ENCODE peak calls at places on chromosome 3, in eight cellular contexts. One of them, this sample, is unnamed. For H3K4me1, the result is how much of the 10 kb centered on the place peaks cover.

GRCh38 chr3:193620650-193621049 is 27.6 kb downstream of the OPA1 start:
- DNase-seq in CD8-positive, alpha-beta T cell: no peak
- DNase-seq in tibial artery: no peak
- DNase-seq in fibroblast of lung: peak
- DNase-seq in gastrocnemius medialis: no peak
- DNase-seq in neuronal stem cell: no peak
- DNase-seq in mucosa of descending colon: no peak
- DNase-seq in aorta: no peak
- DNase-seq in this sample: peak

GRCh38 chr3:80060664-80061063 is 292.9 kb upstream of the ROBO1 start:
- DNase-seq in CD8-positive, alpha-beta T cell: no peak
- DNase-seq in tibial artery: no peak
- DNase-seq in fibroblast of lung: peak
- DNase-seq in gastrocnemius medialis: no peak
- DNase-seq in neuronal stem cell: no peak
- DNase-seq in mucosa of descending colon: no peak
- DNase-seq in aorta: no peak
- DNase-seq in this sample: peak

GRCh38 chr3:61936344-61936937 is 375.1 kb downstream of the PTPRG start:
- DNase-seq in CD8-positive, alpha-beta T cell: no peak
- DNase-seq in tibial artery: no peak
- DNase-seq in fibroblast of lung: no peak
- DNase-seq in gastrocnemius medialis: no peak
- DNase-seq in neuronal stem cell: no peak
- DNase-seq in mucosa of descending colon: no peak
- DNase-seq in aorta: no peak
- DNase-seq in this sample: peak

GRCh38 chr3:172868565-172869172 is 118.1 kb downstream of the ECT2 start:
- DNase-seq in CD8-positive, alpha-beta T cell: no peak
- DNase-seq in tibial artery: no peak
- DNase-seq in fibroblast of lung: no peak
- DNase-seq in gastrocnemius medialis: no peak
- DNase-seq in neuronal stem cell: no peak
- DNase-seq in mucosa of descending colon: no peak
- DNase-seq in aorta: no peak
- DNase-seq in this sample: no peak

GRCh38 chr3:56919137-56919796 is 117.5 kb upstream of the ARHGEF3 start:
- DNase-seq in CD8-positive, alpha-beta T cell: no peak
- DNase-seq in tibial artery: no peak
- DNase-seq in fibroblast of lung: no peak
- DNase-seq in gastrocnemius medialis: no peak
- DNase-seq in neuronal stem cell: no peak
- DNase-seq in mucosa of descending colon: no peak
- DNase-seq in aorta: no peak
- DNase-seq in this sample: no peak

GRCh38 chr3:174125267-174125844 is 727.8 kb downstream of the NLGN1 start:
- DNase-seq in CD8-positive, alpha-beta T cell: no peak
- DNase-seq in tibial artery: no peak
- DNase-seq in fibroblast of lung: peak
- DNase-seq in gastrocnemius medialis: no peak
- DNase-seq in neuronal stem cell: no peak
- DNase-seq in mucosa of descending colon: no peak
- DNase-seq in aorta: no peak
- DNase-seq in this sample: peak

GRCh38 chr3:30464381-30464780 is 142.0 kb upstream of the TGFBR2 start:
- DNase-seq in CD8-positive, alpha-beta T cell: no peak
- DNase-seq in tibial artery: no peak
- DNase-seq in fibroblast of lung: no peak
- DNase-seq in gastrocnemius medialis: no peak
- DNase-seq in neuronal stem cell: no peak
- DNase-seq in mucosa of descending colon: no peak
- DNase-seq in aorta: no peak
- DNase-seq in this sample: no peak

GRCh38 chr3:133535971-133536634 is 37.4 kb upstream of the CDV3 start:
- DNase-seq in CD8-positive, alpha-beta T cell: no peak
- DNase-seq in tibial artery: peak
- DNase-seq in fibroblast of lung: peak
- DNase-seq in gastrocnemius medialis: peak
- DNase-seq in neuronal stem cell: no peak
- DNase-seq in mucosa of descending colon: no peak
- DNase-seq in aorta: no peak
- DNase-seq in this sample: peak

GRCh38 chr3:46544771-46545503 is 21.2 kb downstream of the LRRC2 start:
- DNase-seq in CD8-positive, alpha-beta T cell: no peak
- DNase-seq in tibial artery: no peak
- DNase-seq in fibroblast of lung: no peak
- DNase-seq in gastrocnemius medialis: no peak
- DNase-seq in neuronal stem cell: no peak
- DNase-seq in mucosa of descending colon: no peak
- DNase-seq in aorta: no peak
- DNase-seq in this sample: no peak

GRCh38 chr3:156350786-156351185 is 204.1 kb downstream of the SSR3 start:
- DNase-seq in CD8-positive, alpha-beta T cell: no peak
- DNase-seq in tibial artery: no peak
- DNase-seq in fibroblast of lung: no peak
- DNase-seq in gastrocnemius medialis: no peak
- DNase-seq in neuronal stem cell: no peak
- DNase-seq in mucosa of descending colon: no peak
- DNase-seq in aorta: no peak
- DNase-seq in this sample: no peak

GRCh38 chr3:175211481-175211880 is 352.3 kb downstream of the NAALADL2 start:
- DNase-seq in CD8-positive, alpha-beta T cell: no peak
- DNase-seq in tibial artery: no peak
- DNase-seq in fibroblast of lung: no peak
- DNase-seq in gastrocnemius medialis: no peak
- DNase-seq in neuronal stem cell: no peak
- DNase-seq in mucosa of descending colon: no peak
- DNase-seq in aorta: no peak
- DNase-seq in this sample: no peak

GRCh38 chr3:52446631-52447511 is 2.0 kb upstream of the SEMA3G start:
- DNase-seq in CD8-positive, alpha-beta T cell: peak
- DNase-seq in tibial artery: no peak
- DNase-seq in fibroblast of lung: peak
- DNase-seq in gastrocnemius medialis: peak
- DNase-seq in neuronal stem cell: peak
- DNase-seq in mucosa of descending colon: no peak
- DNase-seq in aorta: peak
- DNase-seq in this sample: peak

GRCh38 chr3:70614111-70614510 is 301.7 kb upstream of the MDFIC2 start:
- DNase-seq in CD8-positive, alpha-beta T cell: no peak
- DNase-seq in tibial artery: no peak
- DNase-seq in fibroblast of lung: no peak
- DNase-seq in gastrocnemius medialis: no peak
- DNase-seq in neuronal stem cell: no peak
- DNase-seq in mucosa of descending colon: no peak
- DNase-seq in aorta: no peak
- DNase-seq in this sample: no peak

GRCh38 chr3:182052360-182052759 is 340.6 kb downstream of the SOX2 start:
- DNase-seq in CD8-positive, alpha-beta T cell: no peak
- DNase-seq in tibial artery: no peak
- DNase-seq in fibroblast of lung: no peak
- DNase-seq in gastrocnemius medialis: no peak
- DNase-seq in neuronal stem cell: no peak
- DNase-seq in mucosa of descending colon: no peak
- DNase-seq in aorta: no peak
- DNase-seq in this sample: no peak
- H3K4me1 ChIP-seq in CD8-positive, alpha-beta T cell: under half
- H3K4me1 ChIP-seq in tibial artery: under half
- H3K4me1 ChIP-seq in fibroblast of lung: under half
- H3K4me1 ChIP-seq in gastrocnemius medialis: under half
- H3K4me1 ChIP-seq in neuronal stem cell: under half
- H3K4me1 ChIP-seq in mucosa of descending colon: under half
- H3K4me1 ChIP-seq in aorta: under half
- H3K4me1 ChIP-seq in this sample: under half

DNA sequence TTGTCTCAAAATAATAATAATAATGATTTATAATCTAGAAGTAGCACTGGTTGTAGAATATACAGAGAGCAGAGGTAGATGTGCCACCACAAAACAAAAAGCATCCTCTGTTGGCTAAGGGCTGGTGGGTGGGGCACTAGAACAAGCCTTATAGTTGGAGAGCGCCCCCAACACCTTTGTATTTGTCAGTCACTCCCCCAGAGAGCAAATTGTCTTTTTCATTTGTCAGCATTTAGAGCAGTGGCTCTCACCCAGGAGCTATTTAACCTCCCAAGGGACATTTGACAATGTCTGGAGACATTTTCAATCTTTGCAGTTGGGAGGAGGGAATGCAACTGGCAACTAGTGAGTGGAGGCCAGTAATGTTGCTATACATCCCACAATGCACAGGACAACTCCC is 6.3 kb downstream of the KAT2B start:
- DNase-seq in CD8-positive, alpha-beta T cell: no peak
- DNase-seq in tibial artery: no peak
- DNase-seq in fibroblast of lung: no peak
- DNase-seq in gastrocnemius medialis: no peak
- DNase-seq in neuronal stem cell: no peak
- DNase-seq in mucosa of descending colon: no peak
- DNase-seq in aorta: no peak
- DNase-seq in this sample: no peak
- H3K4me1 ChIP-seq in CD8-positive, alpha-beta T cell: half or more
- H3K4me1 ChIP-seq in tibial artery: under half
- H3K4me1 ChIP-seq in fibroblast of lung: under half
- H3K4me1 ChIP-seq in gastrocnemius medialis: under half
- H3K4me1 ChIP-seq in neuronal stem cell: under half
- H3K4me1 ChIP-seq in mucosa of descending colon: under half
- H3K4me1 ChIP-seq in aorta: under half
- H3K4me1 ChIP-seq in this sample: under half

GRCh38 chr3:177359601-177360357 is 162.5 kb upstream of the TBL1XR1 start:
- DNase-seq in CD8-positive, alpha-beta T cell: peak
- DNase-seq in tibial artery: peak
- DNase-seq in fibroblast of lung: peak
- DNase-seq in gastrocnemius medialis: peak
- DNase-seq in neuronal stem cell: peak
- DNase-seq in mucosa of descending colon: peak
- DNase-seq in aorta: peak
- DNase-seq in this sample: peak
- H3K4me1 ChIP-seq in CD8-positive, alpha-beta T cell: under half
- H3K4me1 ChIP-seq in tibial artery: under half
- H3K4me1 ChIP-seq in fibroblast of lung: under half
- H3K4me1 ChIP-seq in gastrocnemius medialis: half or more
- H3K4me1 ChIP-seq in neuronal stem cell: under half
- H3K4me1 ChIP-seq in mucosa of descending colon: half or more
- H3K4me1 ChIP-seq in aorta: under half
- H3K4me1 ChIP-seq in this sample: under half

GRCh38 chr3:50242778-50243551 is 7.0 kb downstream of the GNAI2 start:
- DNase-seq in CD8-positive, alpha-beta T cell: no peak
- DNase-seq in tibial artery: peak
- DNase-seq in fibroblast of lung: peak
- DNase-seq in gastrocnemius medialis: peak
- DNase-seq in neuronal stem cell: no peak
- DNase-seq in mucosa of descending colon: peak
- DNase-seq in aorta: peak
- DNase-seq in this sample: no peak
- H3K4me1 ChIP-seq in CD8-positive, alpha-beta T cell: half or more
- H3K4me1 ChIP-seq in tibial artery: half or more
- H3K4me1 ChIP-seq in fibroblast of lung: half or more
- H3K4me1 ChIP-seq in gastrocnemius medialis: half or more
- H3K4me1 ChIP-seq in neuronal stem cell: half or more
- H3K4me1 ChIP-seq in mucosa of descending colon: half or more
- H3K4me1 ChIP-seq in aorta: under half
- H3K4me1 ChIP-seq in this sample: under half

GRCh38 chr3:187992609-187993008 is 161.3 kb upstream of the LPP start:
- DNase-seq in CD8-positive, alpha-beta T cell: no peak
- DNase-seq in tibial artery: no peak
- DNase-seq in fibroblast of lung: no peak
- DNase-seq in gastrocnemius medialis: no peak
- DNase-seq in neuronal stem cell: no peak
- DNase-seq in mucosa of descending colon: no peak
- DNase-seq in aorta: no peak
- DNase-seq in this sample: no peak
- H3K4me1 ChIP-seq in CD8-positive, alpha-beta T cell: under half
- H3K4me1 ChIP-seq in tibial artery: under half
- H3K4me1 ChIP-seq in fibroblast of lung: under half
- H3K4me1 ChIP-seq in gastrocnemius medialis: under half
- H3K4me1 ChIP-seq in neuronal stem cell: under half
- H3K4me1 ChIP-seq in mucosa of descending colon: under half
- H3K4me1 ChIP-seq in aorta: under half
- H3K4me1 ChIP-seq in this sample: under half

GRCh38 chr3:99648496-99648895 is 10.1 kb downstream of the COL8A1 start:
- DNase-seq in CD8-positive, alpha-beta T cell: no peak
- DNase-seq in tibial artery: no peak
- DNase-seq in fibroblast of lung: no peak
- DNase-seq in gastrocnemius medialis: no peak
- DNase-seq in neuronal stem cell: no peak
- DNase-seq in mucosa of descending colon: no peak
- DNase-seq in aorta: no peak
- DNase-seq in this sample: no peak
- H3K4me1 ChIP-seq in CD8-positive, alpha-beta T cell: under half
- H3K4me1 ChIP-seq in tibial artery: half or more
- H3K4me1 ChIP-seq in fibroblast of lung: under half
- H3K4me1 ChIP-seq in gastrocnemius medialis: under half
- H3K4me1 ChIP-seq in neuronal stem cell: under half
- H3K4me1 ChIP-seq in mucosa of descending colon: under half
- H3K4me1 ChIP-seq in aorta: under half
- H3K4me1 ChIP-seq in this sample: under half

DNA sequence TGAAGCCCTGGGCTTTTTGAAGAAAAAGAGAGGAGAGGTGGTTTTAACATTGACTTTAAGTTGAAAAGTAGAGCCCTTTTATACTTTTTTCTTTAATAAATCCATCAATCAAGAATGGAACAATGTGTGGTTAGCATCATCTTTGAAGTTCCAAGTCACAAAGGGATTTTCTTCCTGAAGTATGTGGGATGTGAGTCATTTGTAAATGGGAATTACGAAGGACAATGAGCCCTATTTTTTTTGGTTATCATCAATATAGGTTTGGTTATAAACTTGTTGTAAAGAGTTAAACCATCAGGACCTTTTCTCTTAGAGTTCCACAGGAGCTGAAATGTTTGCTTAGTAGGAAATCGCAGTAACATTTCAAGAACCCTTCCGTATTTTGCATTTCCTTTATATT is 38.3 kb downstream of the PIK3CA start:
- DNase-seq in CD8-positive, alpha-beta T cell: no peak
- DNase-seq in tibial artery: no peak
- DNase-seq in fibroblast of lung: peak
- DNase-seq in gastrocnemius medialis: no peak
- DNase-seq in neuronal stem cell: no peak
- DNase-seq in mucosa of descending colon: no peak
- DNase-seq in aorta: no peak
- DNase-seq in this sample: no peak
- H3K4me1 ChIP-seq in CD8-positive, alpha-beta T cell: under half
- H3K4me1 ChIP-seq in tibial artery: under half
- H3K4me1 ChIP-seq in fibroblast of lung: under half
- H3K4me1 ChIP-seq in gastrocnemius medialis: half or more
- H3K4me1 ChIP-seq in neuronal stem cell: under half
- H3K4me1 ChIP-seq in mucosa of descending colon: under half
- H3K4me1 ChIP-seq in aorta: under half
- H3K4me1 ChIP-seq in this sample: under half

This sample was measured in A673.